ENCODE peak calls at places on chromosome 21, in four cellular contexts. X, G, A and H are unnamed samples.

GRCh38 chr21:45591619-45592207 is 49.5 kb upstream of the SLC19A1 start:
- DNase-seq in A (no peak), G (no peak), X (no peak), H (peak; percentile 20)

GRCh38 chr21:33169360-33169759 is 60.4 kb upstream of the IFNAR2 start:
- DNase-seq in A (no peak), G (no peak), X (no peak), H (no peak)

GRCh38 chr21:31911138-31911907 is 38.5 kb downstream of the HUNK start:
- DNase-seq in A (peak; percentile 38), G (no peak), X (no peak), H (no peak)

GRCh38 chr21:33126569-33126968 is 56.6 kb downstream of the OLIG1 start:
- DNase-seq in A (no peak), G (no peak), X (no peak), H (no peak)

GRCh38 chr21:37711294-37711844 is 204.9 kb downstream of the KCNJ6 start:
- DNase-seq in A (no peak), X (no peak), G (no peak), H (no peak)

GRCh38 chr21:38325761-38326420 is 69.1 kb downstream of the KCNJ15 start:
- DNase-seq in A (no peak), X (no peak), G (no peak), H (no peak)

GRCh38 chr21:44732263-44732662 is 20.9 kb upstream of the TSPEAR start:
- DNase-seq in A (no peak), X (no peak), G (no peak), H (peak; percentile 21)

GRCh38 chr21:39852021-39852721 is 15.1 kb upstream of the PCP4 start:
- DNase-seq in G (no peak), A (no peak), X (no peak), H (no peak)

GRCh38 chr21:33031152-33031551 is 5.4 kb downstream of the OLIG2 start:
- DNase-seq in G (no peak), A (no peak), X (no peak), H (no peak)

GRCh38 chr21:33424214-33424613 is 21.0 kb downstream of the IFNGR2 start:
- DNase-seq in X (no peak), G (no peak), A (no peak), H (no peak)

GRCh38 chr21:46099476-46099875 is 1.6 kb downstream of the COL6A2 start:
- DNase-seq in A (no peak), G (no peak), X (no peak), H (peak; percentile 62)

GRCh38 chr21:14864211-14865021 is 200.4 kb downstream of the NRIP1 start:
- DNase-seq in X (peak; percentile 85), A (no peak), G (peak; percentile 10), H (peak; percentile 74)

GRCh38 chr21:18138507-18138906 is 106.1 kb upstream of the CHODL start:
- DNase-seq in X (no peak), A (no peak), G (no peak), H (no peak)

GRCh38 chr21:35924714-35925301 is 135.5 kb downstream of the SETD4 start:
- DNase-seq in A (no peak), X (peak; percentile 84), G (no peak), H (no peak)